ENCODE peak calls at places on chromosomes 6 and 20, in five cellular contexts. W, O, P, J and M are unnamed samples.

GRCh38 chr6:75601608-75602163 is at the start of gene SENP6:
- DNase-seq in W (peak; percentile 68), O (peak; percentile 72), P (peak; percentile 84), J (peak; percentile 81), M (peak; percentile 76)

GRCh38 chr20:58703765-58704331 is 11.2 kb downstream of the NPEPL1 start:
- DNase-seq in W (no peak), O (no peak), P (no peak), J (no peak), M (no peak)

GRCh38 chr6:1832844-1833787 is 223.4 kb downstream of the FOXC1 start:
- DNase-seq in W (no peak), O (no peak), P (peak; percentile 50), J (peak; percentile 52), M (no peak)

GRCh38 chr6:65170273-65170672 is 536.8 kb downstream of the EYS start:
- DNase-seq in W (no peak), O (no peak), P (no peak), J (peak; percentile 15), M (no peak)

GRCh38 chr6:170451762-170452651 is 101.1 kb downstream of the PSMB1 start:
- DNase-seq in W (no peak), O (no peak), P (peak; percentile 4), J (no peak), M (no peak)

GRCh38 chr6:37473364-37474095 is 26.2 kb downstream of the CCDC167 start:
- DNase-seq in W (no peak), O (no peak), P (peak; percentile 49), J (peak; percentile 54), M (no peak)

GRCh38 chr20:60152792-60153191 is 194.6 kb downstream of the CDH26 start:
- DNase-seq in W (no peak), O (no peak), P (no peak), J (no peak), M (no peak)

GRCh38 chr20:49579195-49579594 is 11.3 kb upstream of the PTGIS start:
- DNase-seq in W (no peak), O (no peak), P (no peak), J (no peak), M (no peak)

GRCh38 chr6:6612308-6612707 is 23.8 kb downstream of the LY86 start:
- DNase-seq in W (no peak), O (no peak), P (no peak), J (no peak), M (no peak)

GRCh38 chr20:34579936-34580587 is 21.5 kb downstream of the MAP1LC3A start:
- DNase-seq in W (no peak), O (no peak), P (no peak), J (peak; percentile 12), M (no peak)

GRCh38 chr6:28537065-28537464 is 11.4 kb downstream of the GPX5 start:
- DNase-seq in W (peak; percentile 14), O (peak; percentile 47), P (no peak), J (peak; percentile 13), M (peak; percentile 40)

GRCh38 chr6:158175111-158175510 is 7.0 kb downstream of the GTF2H5 start:
- DNase-seq in W (no peak), O (no peak), P (no peak), J (no peak), M (no peak)

GRCh38 chr6:99297415-99297814 is 52.1 kb downstream of the FAXC start:
- DNase-seq in W (no peak), O (no peak), P (no peak), J (no peak), M (no peak)

GRCh38 chr6:129646617-129647016 is 63.4 kb downstream of the ARHGAP18 start:
- DNase-seq in W (peak; percentile 73), O (no peak), P (no peak), J (no peak), M (no peak)

GRCh38 chr20:38131588-38132121 is 33.4 kb downstream of the TGM2 start:
- DNase-seq in W (no peak), O (no peak), P (no peak), J (no peak), M (no peak)

GRCh38 chr20:10898555-10898954 is 224.8 kb upstream of the JAG1 start:
- DNase-seq in W (peak; percentile 50), O (no peak), P (no peak), J (no peak), M (no peak)

GRCh38 chr6:109143191-109143590 is 47.9 kb downstream of the CEP57L1 start:
- DNase-seq in W (no peak), O (no peak), P (no peak), J (no peak), M (no peak)

GRCh38 chr6:118468682-118469465 is 79.2 kb upstream of the PLN start:
- DNase-seq in W (no peak), O (no peak), P (no peak), J (peak; percentile 27), M (no peak)

GRCh38 chr20:33733654-33734576 is 2.1 kb downstream of the ZNF341 start:
- DNase-seq in W (peak; percentile 81), O (no peak), P (no peak), J (peak; percentile 65), M (no peak)

GRCh38 chr20:64237316-64237715 is 18.2 kb upstream of the PCMTD2 start:
- DNase-seq in W (no peak), O (no peak), P (no peak), J (no peak), M (no peak)

DNA sequence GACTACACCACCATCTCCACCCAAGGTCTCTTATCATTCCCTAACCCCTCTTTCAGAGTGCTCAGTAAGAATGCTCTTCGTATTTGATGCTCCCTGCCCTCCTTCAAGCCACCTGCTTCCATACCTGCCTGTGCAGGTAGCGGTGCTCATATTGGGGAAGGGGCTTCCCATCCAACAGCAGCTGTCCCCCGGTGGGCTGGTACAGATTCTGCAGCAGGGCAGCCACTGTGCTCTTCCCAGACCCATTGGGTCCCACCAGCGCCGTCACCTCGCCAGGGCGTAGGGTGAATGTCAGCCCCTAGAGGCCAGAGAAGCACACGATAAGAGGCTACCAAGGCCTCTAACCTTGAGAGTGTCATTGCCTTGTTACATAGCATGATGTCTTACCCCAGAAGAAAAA is 3.9 kb upstream of the PSMB8 start:
- DNase-seq in W (no peak), O (no peak), P (no peak), J (no peak), M (no peak)
- TF ChIP-seq CTCF in W (no peak), O (no peak), P (no peak), J (no peak), M (no peak)

DNA sequence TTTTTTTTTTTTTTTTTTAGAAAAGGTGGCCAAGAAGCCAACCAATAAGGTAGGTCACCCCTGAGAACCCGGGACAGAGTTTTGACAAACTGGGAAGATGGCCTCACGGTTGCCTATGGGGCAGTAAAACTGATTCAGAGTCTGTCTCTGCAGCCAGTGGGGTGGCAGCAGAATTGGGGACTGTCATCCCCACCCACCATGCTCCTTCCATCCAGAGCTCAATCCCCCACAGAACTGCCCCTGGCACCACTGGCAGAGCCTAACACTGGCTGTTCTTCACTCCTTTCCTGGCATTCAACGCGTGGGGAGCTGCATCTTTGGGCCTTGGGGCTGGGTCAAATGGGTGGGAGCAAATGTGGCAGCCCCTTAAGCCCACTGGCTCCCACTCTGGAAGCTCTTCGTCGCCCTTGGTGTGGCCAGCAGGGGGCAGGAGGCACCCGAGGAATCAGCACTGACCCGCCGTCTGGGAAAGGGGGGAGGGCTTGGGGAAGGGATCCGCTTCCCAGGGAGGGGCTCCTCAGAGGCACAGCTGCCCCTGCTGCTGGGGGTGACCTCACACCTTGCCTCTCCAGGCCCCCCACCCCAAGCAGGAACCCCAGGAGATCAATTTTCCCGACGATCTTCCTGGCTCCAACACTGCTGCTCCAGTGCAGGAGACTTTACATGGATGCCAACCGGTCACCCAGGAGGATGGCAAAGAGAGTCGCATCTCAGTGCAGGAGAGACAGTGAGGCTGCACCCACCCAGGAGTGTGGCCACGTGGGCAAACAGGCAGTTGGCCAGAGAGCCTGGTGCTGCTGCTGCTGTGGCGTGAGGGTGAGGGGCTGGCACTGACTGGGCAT is 10.4 kb downstream of the CD40 start:
- DNase-seq in W (peak; percentile 14), O (peak; percentile 61), P (no peak), J (no peak), M (peak; percentile 63)
- TF ChIP-seq CTCF in W (peak; percentile 70), O (peak; percentile 68), P (peak; percentile 61), J (peak; percentile 68), M (peak; percentile 74)

DNA sequence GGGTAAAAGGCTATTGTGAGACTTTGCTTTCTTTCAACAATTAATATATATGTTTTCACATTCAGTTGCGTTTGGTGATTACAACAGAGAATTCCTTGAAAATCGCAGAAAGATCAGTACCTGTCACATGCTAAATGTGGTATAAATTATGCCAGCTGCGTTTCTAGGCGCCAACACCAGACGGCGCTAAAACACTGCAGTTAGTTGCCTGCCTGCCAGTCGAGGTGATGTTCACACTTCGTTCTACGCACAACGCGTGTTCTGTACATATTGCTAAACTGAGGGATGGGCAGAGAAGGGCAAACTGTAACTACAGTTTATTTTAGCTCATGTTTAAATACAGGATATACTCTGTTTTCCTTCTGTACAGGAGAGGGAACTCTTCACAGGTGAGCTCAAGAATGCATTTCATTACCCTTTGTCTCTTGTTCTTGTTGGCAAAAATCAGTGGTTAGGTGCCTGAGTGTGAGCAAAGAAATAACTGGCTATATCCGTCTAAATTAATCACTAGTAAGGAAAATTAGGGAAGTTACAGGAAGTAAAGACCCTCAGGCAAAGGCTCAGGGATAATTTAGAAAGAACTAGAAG is 100.1 kb upstream of the RGS17 start:
- DNase-seq in W (peak; percentile 46), O (peak; percentile 75), P (peak; percentile 29), J (peak; percentile 55), M (peak; percentile 83)
- TF ChIP-seq CTCF in W (peak; percentile 90), O (peak; percentile 98), P (peak; percentile 51), J (peak; percentile 98), M (peak; percentile 97)

DNA sequence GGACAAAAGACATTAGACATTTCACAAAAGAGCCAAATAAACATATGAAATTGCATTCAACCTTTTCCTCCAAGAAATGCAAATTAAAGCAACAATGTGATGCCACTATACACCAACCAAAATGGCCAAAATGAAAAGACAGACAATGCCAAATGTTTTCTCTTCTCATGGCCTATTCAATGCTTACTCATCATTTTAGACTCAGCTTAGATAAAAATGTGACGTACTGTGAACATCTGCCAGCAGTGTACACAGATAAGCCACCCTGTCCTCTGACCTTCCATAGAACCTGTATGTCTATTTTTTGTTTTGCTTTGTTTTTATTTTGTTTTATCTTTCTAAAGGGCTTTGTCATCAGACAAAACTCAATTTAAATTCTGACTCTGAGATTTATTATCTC is 385.2 kb downstream of the FRK start:
- DNase-seq in W (no peak), O (no peak), P (no peak), J (no peak), M (no peak)
- TF ChIP-seq CTCF in W (no peak), O (no peak), P (no peak), J (no peak), M (no peak)

DNA sequence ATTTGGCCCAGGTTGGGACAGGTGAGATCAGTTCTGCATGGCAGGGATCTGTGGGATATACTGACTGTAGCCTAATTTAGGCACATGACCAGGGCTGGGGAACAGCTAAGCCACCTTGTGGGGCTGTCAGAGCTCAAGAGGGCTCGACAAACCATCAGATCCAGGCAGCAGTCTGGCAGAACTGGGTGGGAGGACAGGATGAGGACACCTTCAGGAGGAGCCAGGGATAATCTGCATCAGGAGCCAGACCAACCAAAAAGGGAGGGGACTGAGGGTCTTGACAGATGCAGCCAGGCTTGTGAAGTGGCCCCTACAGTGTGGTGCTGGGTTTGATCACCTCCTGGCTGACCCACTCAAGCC is 123.4 kb downstream of the MAFB start:
- DNase-seq in W (no peak), O (no peak), P (no peak), J (no peak), M (no peak)
- TF ChIP-seq CTCF in W (no peak), O (no peak), P (no peak), J (no peak), M (no peak)

DNA sequence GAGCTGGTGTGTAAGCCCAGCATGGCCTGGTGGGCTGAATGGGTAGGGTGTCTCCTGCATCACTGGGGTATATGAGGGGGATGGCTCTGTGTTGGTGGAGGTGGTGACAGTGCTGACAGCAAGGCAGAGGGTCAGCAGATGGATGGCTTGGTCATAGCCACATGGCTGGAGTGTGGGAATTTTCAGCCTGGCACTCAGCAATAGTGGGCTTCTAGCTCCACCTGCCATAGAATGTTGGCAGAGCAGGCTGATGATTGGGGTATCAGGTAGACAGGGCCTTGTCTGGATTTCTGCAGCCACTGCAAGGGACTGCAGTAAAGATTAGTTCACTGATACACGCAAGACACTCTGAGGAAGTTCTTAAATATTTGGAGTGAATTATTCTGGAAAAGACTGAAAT is 137.5 kb upstream of the BACH2 start:
- DNase-seq in W (no peak), O (no peak), P (no peak), J (no peak), M (no peak)
- TF ChIP-seq CTCF in W (no peak), O (peak; percentile 25), P (no peak), J (no peak), M (no peak)